ENCODE peak calls at places on chromosome 17, in five cellular contexts. L is osteoblast, Q is heart right ventricle, Y is GM06990, D is lower leg skin. E is an unnamed sample.

GRCh38 chr17:48270896-48271295 is 159.1 kb downstream of the SKAP1 start:
- DNase-seq in L (no peak), Q (no peak), Y (no peak), D (no peak), E (no peak)

GRCh38 chr17:83080641-83081560 is 1.5 kb downstream of the METRNL start:
- DNase-seq in L (peak; percentile 95), Q (no peak), Y (peak; percentile 67), D (no peak), E (peak; percentile 91)

GRCh38 chr17:27282054-27282501 is 11.8 kb upstream of the WSB1 start:
- DNase-seq in L (no peak), Q (no peak), Y (peak; percentile 44), D (no peak), E (peak; percentile 52)

GRCh38 chr17:59778996-59779395 is 71.5 kb downstream of the VMP1 start:
- DNase-seq in L (no peak), Q (no peak), Y (no peak), D (no peak), E (no peak)

GRCh38 chr17:78940708-78941107 is 15.5 kb upstream of the TIMP2 start:
- DNase-seq in L (peak; percentile 49), Q (no peak), Y (no peak), D (no peak), E (no peak)

GRCh38 chr17:34206569-34206968 is 48.5 kb upstream of the CCL2 start:
- DNase-seq in L (no peak), Q (no peak), Y (no peak), D (no peak), E (no peak)

GRCh38 chr17:81934850-81935708 is 2.0 kb downstream of the PYCR1 start:
- DNase-seq in L (no peak), Q (no peak), Y (no peak), D (no peak), E (no peak)

GRCh38 chr17:37273419-37274051 is 102.2 kb upstream of the C17orf78 start:
- DNase-seq in L (no peak), Q (no peak), Y (no peak), D (no peak), E (no peak)

GRCh38 chr17:5619088-5619740 is 34.9 kb upstream of the NLRP1 start:
- DNase-seq in L (no peak), Q (no peak), Y (no peak), D (no peak), E (peak; percentile 33)

GRCh38 chr17:42163113-42163512 is 8.3 kb upstream of the RAB5C start:
- DNase-seq in L (peak; percentile 88), Q (no peak), Y (no peak), D (no peak), E (peak; percentile 62)

GRCh38 chr17:63658366-63658765 is 36.1 kb downstream of the MAP3K3 start:
- DNase-seq in L (no peak), Q (no peak), Y (no peak), D (no peak), E (no peak)

GRCh38 chr17:66508896-66509843 is 206.8 kb downstream of the PRKCA start:
- DNase-seq in L (peak; percentile 84), Q (no peak), Y (no peak), D (no peak), E (no peak)

GRCh38 chr17:19996086-19996485 is 13.1 kb upstream of the SPECC1 start:
- DNase-seq in L (no peak), Q (no peak), Y (no peak), D (no peak), E (no peak)

GRCh38 chr17:62597920-62598319 is 29.6 kb upstream of the MRC2 start:
- DNase-seq in L (no peak), Q (no peak), Y (no peak), D (no peak), E (no peak)

GRCh38 chr17:45812102-45812501 is 28.0 kb downstream of the CRHR1 start:
- DNase-seq in L (no peak), Q (no peak), Y (no peak), D (no peak), E (no peak)

GRCh38 chr17:73620414-73620813 is 23.8 kb downstream of the SDK2 start:
- DNase-seq in L (peak; percentile 8), Q (no peak), Y (no peak), D (no peak), E (no peak)
- TF ChIP-seq CTCF in L (no peak), Q (no peak), Y (no peak), D (no peak), E (no peak)

DNA sequence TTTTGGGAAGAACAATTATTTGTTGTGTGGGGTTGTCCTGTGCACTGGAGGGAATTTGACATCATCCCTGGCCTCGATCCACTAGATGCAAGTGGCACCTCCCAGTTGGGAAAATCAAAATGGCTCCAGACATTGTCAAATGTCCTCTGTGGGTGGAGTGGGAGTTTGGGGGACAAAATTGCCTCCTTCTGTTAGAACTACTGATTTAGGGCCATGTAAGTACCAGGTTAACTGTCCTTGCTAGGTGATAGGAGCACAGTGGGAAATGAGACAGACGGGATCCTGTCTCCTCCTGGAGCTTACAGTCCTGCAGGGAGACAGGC is 56.8 kb downstream of the ARHGAP23 start:
- DNase-seq in L (no peak), Q (no peak), Y (no peak), D (no peak), E (no peak)
- TF ChIP-seq CTCF in L (no peak), Q (peak; percentile 1), Y (no peak), D (no peak), E (no peak)

DNA sequence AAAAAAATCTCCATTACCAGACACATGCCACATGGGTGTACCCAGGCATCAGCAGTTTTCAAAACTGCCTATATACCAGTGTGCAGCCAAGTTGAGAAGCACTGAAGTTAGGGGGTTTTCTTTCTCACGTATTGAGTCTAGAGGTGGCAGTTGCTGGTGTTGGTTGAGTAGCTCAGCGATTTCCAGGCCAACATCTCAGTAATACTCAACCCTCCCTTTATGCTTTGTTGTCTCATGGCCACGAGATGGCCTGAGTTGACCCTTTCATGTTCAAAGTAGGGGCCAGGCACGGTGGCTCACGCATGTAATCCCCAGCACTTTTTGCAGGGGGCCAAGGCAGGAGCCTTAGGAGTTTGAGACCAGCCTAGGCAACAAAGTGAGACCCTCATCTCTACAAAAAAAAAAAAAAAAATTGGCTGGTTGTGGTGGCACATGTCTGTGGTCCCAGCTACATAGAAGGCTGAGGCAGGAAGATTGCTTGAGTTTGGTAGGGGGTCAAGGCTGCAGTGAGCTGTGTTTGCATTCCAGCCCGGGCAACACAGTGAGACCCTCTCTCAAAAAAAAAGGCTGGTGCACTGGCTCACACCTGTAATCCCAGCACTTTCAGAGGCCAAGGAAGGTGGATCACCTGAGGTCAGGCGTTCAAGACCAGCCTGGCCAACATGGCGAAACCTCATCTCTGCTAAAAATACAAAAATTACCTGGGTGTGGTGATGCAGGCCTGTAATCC is 10.8 kb downstream of the LRRC3C start:
- DNase-seq in L (no peak), Q (no peak), Y (peak; percentile 41), D (no peak), E (peak; percentile 47)
- TF ChIP-seq CTCF in L (no peak), Q (no peak), Y (peak; percentile 21), D (no peak), E (no peak)

GRCh38 chr17:80236911-80237310 is 16.7 kb downstream of the SLC26A11 start:
- DNase-seq in L (no peak), Q (no peak), Y (no peak), D (no peak), E (no peak)
- TF ChIP-seq CTCF in L (no peak), Q (no peak), Y (no peak), D (no peak), E (no peak)

GRCh38 chr17:2986925-2987324 is 76.5 kb downstream of the OR1D5 start:
- DNase-seq in L (no peak), Q (no peak), Y (no peak), D (peak; percentile 49), E (no peak)

GRCh38 chr17:2980211-2980903 is 83.0 kb downstream of the OR1D5 start:
- DNase-seq in L (no peak), Q (no peak), Y (no peak), D (no peak), E (no peak)

GRCh38 chr17:2981325-2981724 is 82.1 kb downstream of the OR1D5 start:
- DNase-seq in L (no peak), Q (no peak), Y (no peak), D (peak; percentile 59), E (no peak)

GRCh38 chr17:2980904-2981246 is 82.5 kb downstream of the OR1D5 start:
- DNase-seq in L (no peak), Q (no peak), Y (no peak), D (peak; percentile 57), E (no peak)

DNA sequence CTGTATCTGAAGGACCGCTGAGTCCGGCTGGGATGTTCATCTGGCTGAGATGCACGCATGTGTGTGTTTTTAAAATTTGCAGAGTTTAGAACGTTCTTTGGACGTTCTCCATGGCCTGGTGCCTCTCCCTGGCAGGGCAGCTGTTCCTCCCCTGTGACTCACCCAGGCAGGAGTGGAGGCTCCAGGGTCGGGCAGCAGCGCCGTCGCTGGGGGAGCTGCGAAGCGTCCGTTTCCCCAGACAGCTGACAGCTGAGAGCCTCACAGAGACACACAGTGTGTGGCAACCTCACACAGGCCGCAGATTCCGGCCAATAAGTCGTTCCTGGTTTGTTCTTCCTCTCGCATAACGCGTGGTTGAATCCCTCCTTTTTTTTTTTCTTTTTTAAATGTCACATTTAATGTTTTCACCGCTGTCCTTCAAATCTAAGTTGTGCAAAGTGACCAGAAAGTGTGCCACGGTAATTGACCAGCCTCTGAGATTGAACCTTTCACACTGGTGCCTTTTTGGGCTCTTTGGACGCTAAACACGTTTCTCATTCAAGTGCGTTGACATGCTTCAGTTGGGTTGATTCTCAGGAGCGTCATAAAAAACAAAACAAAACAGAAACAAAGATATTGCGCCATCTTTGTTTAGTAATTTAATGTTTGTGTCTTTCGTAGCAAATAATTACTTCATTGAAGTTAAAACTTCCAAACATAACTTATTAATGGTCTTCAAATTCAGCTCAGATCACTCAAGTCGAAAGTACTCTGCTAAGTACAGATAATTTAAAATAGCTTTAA is 80.4 kb downstream of the OR1D5 start:
- DNase-seq in L (peak; percentile 98), Q (peak; percentile 80), Y (no peak), D (peak; percentile 94), E (no peak)
- TF ChIP-seq CTCF in L (peak; percentile 54), Q (peak; percentile 55), Y (no peak), D (no peak), E (no peak)

DNA sequence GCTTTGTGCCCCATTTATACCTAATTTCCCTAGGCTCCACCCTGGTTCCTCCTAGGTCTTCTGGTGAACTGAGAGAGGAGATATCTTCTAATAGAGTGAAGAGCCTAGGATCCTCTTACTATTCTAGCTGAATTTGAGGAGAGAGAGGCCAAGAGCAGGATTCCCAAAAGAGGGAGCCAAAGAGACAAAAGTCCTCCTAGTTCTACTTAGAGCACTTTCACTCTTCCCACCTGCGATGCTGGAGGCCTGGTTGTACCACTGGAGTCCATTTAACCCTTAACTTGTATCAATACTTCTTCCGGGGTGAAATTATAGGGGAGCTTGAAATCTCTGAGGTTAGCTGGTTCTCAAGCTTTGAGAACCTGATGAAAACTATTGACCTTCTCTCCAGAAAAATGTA is 3.4 kb upstream of the SSH2 start:
- DNase-seq in L (no peak), Q (no peak), Y (no peak), D (no peak), E (no peak)
- TF ChIP-seq CTCF in L (peak; percentile 48), Q (no peak), Y (no peak), D (no peak), E (no peak)

GRCh38 chr17:77427471-77427991 is 286.8 kb downstream of the SEC14L1 start:
- DNase-seq in L (peak; percentile 95), Q (peak; percentile 68), Y (no peak), D (peak; percentile 95), E (no peak)
- TF ChIP-seq CTCF in L (no peak), Q (no peak), Y (no peak), D (no peak), E (no peak)

E was measured in GM20000.